ENCODE peak calls at places on chromosomes 1 and 21, in seven cellular contexts. B, M, A, O, K, W and Q are unnamed samples.

GRCh38 chr1:92784051-92784638 is 763 bp downstream of the EVI5 start:
- DNase-seq in K (peak; percentile 61), W (peak; percentile 61), B (peak; percentile 52), M (peak; percentile 45), A (peak; percentile 89), O (peak; percentile 32), Q (peak; percentile 68)

GRCh38 chr21:42039911-42040351 is 29.8 kb upstream of the ZBTB21 start:
- DNase-seq in W (peak; percentile 96), O (no peak), M (peak; percentile 81), K (no peak), A (no peak), B (no peak), Q (no peak)

GRCh38 chr1:29269356-29269755 is 33.0 kb downstream of the PTPRU start:
- DNase-seq in A (no peak), O (no peak), W (no peak), M (no peak), B (no peak), K (no peak), Q (no peak)

GRCh38 chr1:86546787-86547221 is at the start of gene CLCA4:
- DNase-seq in B (no peak), O (no peak), A (peak; percentile 88), K (peak; percentile 38), M (no peak), W (no peak), Q (no peak)

GRCh38 chr1:155893389-155894142 is 17.6 kb downstream of the RIT1 start:
- DNase-seq in O (no peak), M (peak; percentile 75), W (peak; percentile 91), B (no peak), A (peak; percentile 75), K (peak; percentile 97), Q (no peak)

GRCh38 chr1:150150511-150151021 is 850 bp downstream of the PLEKHO1 start:
- DNase-seq in O (no peak), B (no peak), W (no peak), M (no peak), A (peak; percentile 19), K (no peak), Q (peak; percentile 69)

GRCh38 chr1:99598738-99599411 is 47.0 kb upstream of the PALMD start:
- DNase-seq in W (peak; percentile 8), O (no peak), B (no peak), A (no peak), K (no peak), M (no peak), Q (no peak)

GRCh38 chr1:177209357-177209756 is 38.6 kb downstream of the BRINP2 start:
- DNase-seq in M (peak; percentile 100), A (peak; percentile 99), K (peak; percentile 98), O (no peak), B (peak; percentile 62), W (peak; percentile 100), Q (no peak)

GRCh38 chr1:206141996-206142395 is 24.8 kb upstream of the AVPR1B start:
- DNase-seq in A (no peak), M (no peak), B (no peak), K (no peak), O (no peak), W (no peak), Q (no peak)

GRCh38 chr1:167175901-167176300 is 44.8 kb upstream of the POU2F1 start:
- DNase-seq in W (no peak), M (no peak), K (peak; percentile 49), A (peak; percentile 56), B (no peak), O (no peak), Q (no peak)

GRCh38 chr1:111596499-111596898 is 23.1 kb upstream of the RAP1A start:
- DNase-seq in B (no peak), M (no peak), W (no peak), O (no peak), K (no peak), A (no peak), Q (no peak)

GRCh38 chr1:193237381-193237978 is 51.1 kb upstream of the B3GALT2 start:
- DNase-seq in O (no peak), M (no peak), W (no peak), A (no peak), K (no peak), B (no peak), Q (no peak)

GRCh38 chr1:10623391-10624145 is 148.8 kb downstream of the PEX14 start:
- DNase-seq in O (no peak), K (no peak), A (no peak), B (no peak), W (no peak), M (no peak), Q (no peak)

GRCh38 chr1:62356257-62356835 is 37.1 kb upstream of the KANK4 start:
- DNase-seq in B (no peak), W (peak; percentile 70), O (peak; percentile 9), M (peak; percentile 77), K (peak; percentile 90), A (peak; percentile 93), Q (no peak)

GRCh38 chr1:167135281-167135840 is 41.5 kb downstream of the STYXL2 start:
- DNase-seq in M (no peak), K (no peak), W (no peak), O (no peak), B (no peak), A (no peak), Q (no peak)

GRCh38 chr1:47643506-47644215 is 205.8 kb downstream of the FOXD2 start:
- DNase-seq in B (no peak), W (no peak), M (no peak), K (no peak), O (no peak), A (no peak), Q (no peak)

GRCh38 chr1:115538579-115538978 is 103.2 kb upstream of the VANGL1 start:
- DNase-seq in O (no peak), W (no peak), A (no peak), B (no peak), M (no peak), K (no peak), Q (no peak)

GRCh38 chr1:19633106-19633505 is 11.0 kb upstream of the NBL1 start:
- DNase-seq in M (no peak), O (no peak), W (no peak), K (no peak), A (no peak), B (no peak), Q (no peak)

GRCh38 chr1:192986110-192986747 is 72.9 kb downstream of the UCHL5 start:
- DNase-seq in K (no peak), W (peak; percentile 84), O (no peak), B (no peak), A (peak; percentile 25), M (no peak), Q (no peak)

GRCh38 chr21:16797530-16797929 is 715.3 kb upstream of the CXADR start:
- DNase-seq in A (no peak), W (no peak), B (no peak), O (no peak), K (no peak), M (no peak), Q (no peak)

GRCh38 chr21:16789636-16790035 is 723.2 kb upstream of the CXADR start:
- DNase-seq in M (no peak), A (no peak), O (no peak), K (no peak), B (no peak), W (no peak), Q (no peak)

GRCh38 chr21:16792155-16792554 is 720.7 kb upstream of the CXADR start:
- DNase-seq in W (no peak), O (no peak), A (no peak), M (no peak), B (no peak), K (no peak), Q (no peak)

GRCh38 chr21:16800536-16800935 is 712.3 kb upstream of the CXADR start:
- DNase-seq in K (no peak), W (no peak), M (no peak), O (no peak), B (no peak), A (no peak), Q (no peak)

DNA sequence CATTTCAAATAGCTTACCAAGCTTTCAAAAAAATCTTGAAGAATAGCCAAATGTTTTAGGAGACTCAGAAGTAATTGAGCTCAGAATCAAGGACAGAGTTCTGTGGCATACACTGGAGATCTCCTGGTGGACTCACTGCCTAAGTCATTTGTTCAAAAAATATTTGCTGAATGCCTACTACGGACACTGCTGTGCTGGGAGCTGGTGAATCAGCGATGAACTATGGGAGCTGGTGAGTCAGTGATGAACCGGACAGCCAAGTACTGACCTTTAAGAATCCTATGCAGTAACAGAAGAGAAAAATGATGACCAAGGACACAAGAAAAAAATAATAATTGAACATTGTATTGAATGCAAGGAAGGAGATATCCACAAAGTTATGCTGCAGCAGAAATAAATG is 717.9 kb upstream of the CXADR start:
- DNase-seq in W (peak; percentile 95), M (peak; percentile 86), B (no peak), O (no peak), A (peak; percentile 52), K (peak; percentile 57), Q (no peak)
- H3K27ac ChIP-seq in W (no peak overlapping the region), M (no peak overlapping the region), B (no peak overlapping the region), O (no peak overlapping the region), A (no peak overlapping the region), K (no peak overlapping the region), Q (no peak overlapping the region)

GRCh38 chr1:225778412-225778669 is 715 bp downstream of the SRP9 start:
- DNase-seq in K (no peak), M (no peak), O (no peak), A (no peak), B (no peak), W (no peak), Q (no peak)
- H3K9ac ChIP-seq in K (peak overlapping the region; percentile 91), M (peak overlapping the region; percentile 93), O (peak overlapping the region; percentile 95), A (peak overlapping the region; percentile 98), B (peak overlapping the region; percentile 90), W (peak overlapping the region; percentile 96), Q (peak overlapping the region; percentile 81)

GRCh38 chr1:214514032-214514818 is 37.2 kb downstream of the PTPN14 start:
- DNase-seq in M (peak; percentile 91), B (no peak), W (peak; percentile 80), A (no peak), O (no peak), K (peak; percentile 67), Q (no peak)
- H3K4me1 ChIP-seq in M (peaks cover 10% of the 10 kb centered on the region), B (no peaks in the 10 kb centered on the region), W (peaks cover 19% of the 10 kb centered on the region), A (peaks cover 28% of the 10 kb centered on the region), O (no peaks in the 10 kb centered on the region), K (peaks cover 45% of the 10 kb centered on the region), Q (peaks cover 33% of the 10 kb centered on the region)

DNA sequence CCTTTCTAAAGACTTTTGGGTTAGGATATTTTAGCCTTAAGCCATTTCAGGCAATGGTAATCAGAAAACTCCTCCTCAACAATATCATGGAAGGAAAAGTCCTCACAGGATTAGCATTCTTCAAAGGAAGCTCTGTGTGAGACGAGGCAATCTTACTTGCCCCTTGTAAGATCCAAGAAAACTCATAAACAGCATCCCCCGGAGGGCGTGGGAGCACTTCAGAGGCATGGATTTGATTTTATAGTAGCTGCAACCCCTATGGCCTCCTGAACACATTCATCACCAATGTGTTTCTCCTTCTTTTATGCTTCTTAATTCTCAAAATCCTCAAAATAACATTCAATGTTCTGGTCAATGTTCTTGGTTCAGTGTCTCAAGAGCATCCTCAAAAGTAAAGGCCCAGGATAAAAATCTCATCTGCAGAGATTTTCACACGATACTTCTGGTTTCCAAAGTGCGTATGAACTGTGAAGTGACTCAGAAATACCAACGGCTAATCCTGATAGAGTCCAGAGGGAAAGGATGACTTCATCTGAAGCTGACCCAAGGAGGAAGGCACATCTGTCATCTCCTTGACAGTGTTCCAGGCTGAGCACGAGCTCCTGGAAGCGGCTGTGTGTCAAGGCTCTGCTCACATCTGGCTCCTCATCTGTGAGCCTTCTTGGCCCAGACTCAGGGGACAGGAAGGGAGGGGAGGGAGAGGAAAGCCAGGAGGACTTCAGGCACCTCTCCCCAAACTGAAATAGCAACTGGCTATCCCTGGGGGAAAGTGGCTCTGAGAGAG is 49.3 kb upstream of the PSEN2 start:
- DNase-seq in B (peak; percentile 66), M (peak; percentile 100), K (peak; percentile 97), W (peak; percentile 100), O (no peak), A (peak; percentile 75), Q (no peak)
- H3K27ac ChIP-seq in B (peak overlapping the region; percentile 59), M (peak overlapping the region; percentile 90), K (peak overlapping the region; percentile 61), W (peak overlapping the region; percentile 36), O (no peak overlapping the region), A (no peak overlapping the region), Q (no peak overlapping the region)